ENCODE peak calls at places on chromosomes 7 and 10, in six cellular contexts. D is lung, R is heart right ventricle, N is tibial artery, M is transverse colon, J is cardiac muscle cell. Y is an unnamed sample.

GRCh38 chr10:74745449-74745848 is 81.0 kb upstream of the KAT6B start:
- DNase-seq in D (no peak), R (no peak), N (no peak), M (no peak), J (no peak), Y (no peak)

GRCh38 chr7:93442478-93443224 is 131.9 kb downstream of the CALCR start:
- DNase-seq in D (peak), R (no peak), N (no peak), M (peak), J (peak), Y (peak)

GRCh38 chr10:5040781-5041470 is 37.3 kb upstream of the AKR1C2 start:
- DNase-seq in D (no peak), R (no peak), N (no peak), M (no peak), J (no peak), Y (peak)

GRCh38 chr7:8177109-8177933 is 84.6 kb downstream of the ICA1 start:
- DNase-seq in D (no peak), R (no peak), N (no peak), M (no peak), J (no peak), Y (no peak)

GRCh38 chr10:89151857-89152256 is 55.3 kb downstream of the CH25H start:
- DNase-seq in D (no peak), R (no peak), N (no peak), M (no peak), J (no peak), Y (no peak)

GRCh38 chr7:32059289-32060045 is 10.7 kb downstream of the PDE1C start:
- DNase-seq in D (no peak), R (no peak), N (no peak), M (no peak), J (peak), Y (no peak)

GRCh38 chr10:100506596-100507356 is 12.9 kb downstream of the SEC31B start:
- DNase-seq in D (no peak), R (no peak), N (no peak), M (no peak), J (peak), Y (no peak)

GRCh38 chr7:90708841-90709317 is 112.8 kb downstream of the CDK14 start:
- DNase-seq in D (no peak), R (no peak), N (no peak), M (peak), J (peak), Y (peak)

GRCh38 chr7:116315293-116315692 is 105.0 kb downstream of the TES start:
- DNase-seq in D (no peak), R (no peak), N (no peak), M (no peak), J (no peak), Y (no peak)

GRCh38 chr10:47207280-47207613 is 92.8 kb upstream of the GDF10 start:
- DNase-seq in D (peak), R (no peak), N (no peak), M (no peak), J (peak), Y (no peak)

GRCh38 chr7:88635149-88635548 is 124.4 kb upstream of the ZNF804B start:
- DNase-seq in D (no peak), R (no peak), N (no peak), M (no peak), J (no peak), Y (no peak)

GRCh38 chr7:374706-375490 is 84.9 kb downstream of the FOXL3 start:
- DNase-seq in D (no peak), R (no peak), N (peak), M (peak), J (no peak), Y (peak)

GRCh38 chr7:59986-60675 is 132.2 kb upstream of the FAM20C start:
- DNase-seq in D (no peak), R (no peak), N (no peak), M (peak), J (no peak), Y (no peak)

GRCh38 chr7:6389728-6390127 is 58.0 kb downstream of the DAGLB start:
- DNase-seq in D (no peak), R (no peak), N (no peak), M (no peak), J (no peak), Y (no peak)

GRCh38 chr7:6394114-6394513 is 53.6 kb downstream of the DAGLB start:
- DNase-seq in D (no peak), R (no peak), N (no peak), M (no peak), J (no peak), Y (no peak)

GRCh38 chr7:6392712-6393666 is 54.8 kb downstream of the DAGLB start:
- DNase-seq in D (peak), R (peak), N (no peak), M (peak), J (peak), Y (peak)

GRCh38 chr7:6395898-6396582 is 51.7 kb downstream of the DAGLB start:
- DNase-seq in D (no peak), R (no peak), N (peak), M (peak), J (no peak), Y (no peak)

GRCh38 chr7:6393667-6394056 is 54.1 kb downstream of the DAGLB start:
- DNase-seq in D (no peak), R (no peak), N (no peak), M (no peak), J (no peak), Y (no peak)
- H3K27ac ChIP-seq in D (peak), R (peak), N (peak), M (peak), J (peak), Y (peak)

DNA sequence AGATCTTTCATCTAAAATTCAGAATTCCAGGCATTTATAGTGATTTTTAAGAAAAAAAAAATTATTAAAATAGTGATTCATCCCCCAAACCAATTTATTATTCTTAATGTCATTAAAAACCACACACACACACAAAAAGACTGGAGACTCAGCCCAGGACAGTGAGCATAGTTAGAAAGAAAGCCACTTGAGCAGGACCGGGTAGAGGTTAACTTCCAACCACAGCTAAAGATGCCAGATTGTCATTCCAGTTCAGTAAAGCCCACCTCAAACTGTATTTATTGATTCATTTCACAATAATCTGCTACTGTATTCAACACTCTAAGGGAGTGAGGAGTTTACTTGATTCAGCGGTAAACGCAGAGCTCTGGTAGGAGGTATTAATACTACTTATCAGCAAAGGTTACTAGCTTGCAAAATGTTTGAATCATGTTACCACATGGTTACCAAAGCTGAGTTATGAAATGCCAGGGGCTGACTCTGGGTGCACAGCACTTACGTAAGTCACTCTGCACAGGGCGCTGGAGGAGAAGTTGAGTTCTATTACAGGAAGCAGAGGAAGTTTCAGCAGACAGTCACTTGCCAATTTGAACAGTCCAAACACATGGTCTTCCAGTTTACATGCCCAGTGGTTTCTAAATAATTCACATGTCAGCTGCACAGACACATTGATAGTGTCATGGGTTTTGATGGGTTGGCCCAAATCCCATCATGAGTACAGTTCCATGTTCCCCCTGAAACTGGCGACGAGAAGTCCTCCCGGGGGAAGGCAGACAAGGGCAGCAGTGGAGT is 64.6 kb downstream of the KLF6 start:
- DNase-seq in D (peak), R (peak), N (peak), M (peak), J (peak), Y (no peak)
- H3K4me3 ChIP-seq in D (no peak), R (no peak), N (no peak), M (no peak), J (no peak), Y (no peak)

GRCh38 chr7:151871904-151872303 is 5.0 kb downstream of the PRKAG2 start:
- DNase-seq in D (no peak), R (no peak), N (no peak), M (no peak), J (no peak), Y (no peak)
- TF ChIP-seq CTCF in D (no peak), R (no peak), N (no peak), M (no peak), J (no peak), Y (no peak)

DNA sequence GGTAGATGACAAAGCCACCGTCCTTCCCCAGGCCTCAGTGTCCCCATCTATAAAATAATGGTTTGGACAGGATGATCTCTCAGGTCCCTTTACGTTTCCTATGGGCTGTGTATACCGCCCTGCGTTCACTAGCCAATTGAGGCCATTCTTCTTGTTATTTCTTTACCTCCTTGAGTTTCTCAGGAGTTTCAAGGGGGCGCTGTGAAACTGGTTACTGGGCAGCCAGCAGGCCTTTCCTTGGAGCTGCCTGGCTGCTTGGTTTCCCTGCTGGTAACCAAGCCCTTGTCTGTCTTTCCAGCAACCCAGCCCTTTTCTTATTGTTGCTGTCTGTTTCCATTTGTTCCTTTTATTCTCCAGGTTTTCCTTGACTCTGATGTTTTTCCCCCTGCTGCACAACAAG is 26.9 kb downstream of the FGF8 start:
- DNase-seq in D (no peak), R (no peak), N (no peak), M (no peak), J (peak), Y (no peak)
- H3K27ac ChIP-seq in D (no peak), R (no peak), N (no peak), M (no peak), J (peak), Y (no peak)

DNA sequence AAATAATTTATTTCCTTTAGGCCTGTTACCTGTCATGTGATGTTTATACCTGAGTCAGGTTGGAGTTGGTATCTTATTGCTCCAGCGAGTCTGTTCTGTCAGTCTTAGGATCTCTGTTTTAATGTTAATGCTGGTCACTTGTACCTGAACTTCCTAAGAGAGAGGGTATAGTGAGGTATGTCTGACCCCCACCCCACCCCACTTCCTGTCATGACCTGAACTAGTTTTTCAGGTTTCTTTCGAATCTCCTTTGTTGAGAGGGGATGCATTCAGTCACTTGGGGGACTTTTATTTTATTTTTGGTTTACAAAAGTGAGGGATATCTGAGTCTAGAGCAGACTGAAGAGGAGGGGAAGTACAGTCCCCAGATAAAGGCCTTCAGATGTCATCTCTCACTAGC is 769.0 kb upstream of the COBL start:
- DNase-seq in D (no peak), R (no peak), N (no peak), M (no peak), J (no peak), Y (no peak)
- H3K4me3 ChIP-seq in D (no peak), R (no peak), N (no peak), M (no peak), J (no peak), Y (no peak)

GRCh38 chr10:110190170-110190569 is 17.2 kb upstream of the MXI1 start:
- DNase-seq in D (no peak), R (no peak), N (no peak), M (no peak), J (no peak), Y (no peak)

GRCh38 chr10:110192552-110192951 is 14.9 kb upstream of the MXI1 start:
- DNase-seq in D (no peak), R (no peak), N (no peak), M (no peak), J (peak), Y (no peak)
- TF ChIP-seq CTCF in D (no peak), R (no peak), N (no peak), M (no peak), J (peak), Y (no peak)

GRCh38 chr7:76340617-76341131 is 18.1 kb downstream of the YWHAG start:
- DNase-seq in D (no peak), R (no peak), N (peak), M (no peak), J (peak), Y (no peak)
- H3K27ac ChIP-seq in D (no peak), R (no peak), N (peak), M (no peak), J (peak), Y (no peak)